ENCODE peak calls at places on chromosomes 4 and X, in nine cellular contexts. Y, B, K, G, R, V, D, Q and A are unnamed samples.
A peak's percentile ranks its signal among the peaks of the same experiment; 100 is the strongest.

GRCh38 chrX:46628406-46629371 is 55.1 kb downstream of the CHST7 start:
- DNase-seq in Y (peak; percentile 62), B (peak; percentile 18), K (peak; percentile 25), G (peak; percentile 80), R (peak; percentile 63), V (peak; percentile 63), D (no peak), Q (no peak), A (no peak)

GRCh38 chrX:49129427-49129826 is 5.9 kb upstream of the GPKOW start:
- DNase-seq in Y (no peak), B (no peak), K (no peak), G (no peak), R (no peak), V (no peak), D (no peak), Q (no peak), A (no peak)

GRCh38 chr4:168881754-168882153 is 128.3 kb downstream of the CBR4 start:
- DNase-seq in Y (no peak), B (no peak), K (no peak), G (no peak), R (no peak), V (no peak), D (no peak), Q (no peak), A (no peak)

GRCh38 chrX:40146471-40147398 is 49.0 kb upstream of the BCOR start:
- DNase-seq in Y (no peak), B (peak; percentile 85), K (no peak), G (no peak), R (no peak), V (no peak), D (peak; percentile 22), Q (peak; percentile 48), A (no peak)

GRCh38 chrX:47264507-47265173 is 31.8 kb downstream of the USP11 start:
- DNase-seq in Y (no peak), B (no peak), K (no peak), G (no peak), R (no peak), V (no peak), D (no peak), Q (no peak), A (no peak)

GRCh38 chr4:59814402-59814801 is 1385.7 kb upstream of the ADGRL3 start:
- DNase-seq in Y (no peak), B (no peak), K (no peak), G (no peak), R (no peak), V (no peak), D (no peak), Q (no peak), A (no peak)

GRCh38 chr4:76866641-76867040 is 31.3 kb downstream of the SOWAHB start:
- DNase-seq in Y (no peak), B (no peak), K (no peak), G (no peak), R (no peak), V (no peak), D (no peak), Q (no peak), A (no peak)

GRCh38 chr4:76752911-76753494 is 144.9 kb downstream of the SOWAHB start:
- DNase-seq in Y (no peak), B (no peak), K (no peak), G (peak; percentile 39), R (no peak), V (no peak), D (no peak), Q (no peak), A (no peak)

GRCh38 chr4:173420324-173420752 is 21.4 kb upstream of the SCRG1 start:
- DNase-seq in Y (no peak), B (no peak), K (no peak), G (no peak), R (no peak), V (no peak), D (no peak), Q (peak; percentile 40), A (no peak)

GRCh38 chr4:120924931-120925330 is 2.4 kb upstream of the PRDM5 start:
- DNase-seq in Y (no peak), B (no peak), K (no peak), G (no peak), R (no peak), V (no peak), D (no peak), Q (no peak), A (no peak)

GRCh38 chr4:120922390-120923200 is at the start of gene PRDM5:
- DNase-seq in Y (peak; percentile 88), B (peak; percentile 94), K (peak; percentile 57), G (peak; percentile 29), R (peak; percentile 20), V (peak; percentile 62), D (peak; percentile 60), Q (peak; percentile 28), A (peak; percentile 29)

GRCh38 chr4:120921456-120922389 is 803 bp downstream of the PRDM5 start:
- DNase-seq in Y (peak; percentile 88), B (peak; percentile 91), K (peak; percentile 80), G (peak; percentile 65), R (peak; percentile 19), V (peak; percentile 79), D (peak; percentile 71), Q (peak; percentile 1), A (peak; percentile 59)

GRCh38 chr4:120920666-120921065 is 1.9 kb downstream of the PRDM5 start:
- DNase-seq in Y (no peak), B (no peak), K (no peak), G (no peak), R (no peak), V (no peak), D (no peak), Q (no peak), A (no peak)

DNA sequence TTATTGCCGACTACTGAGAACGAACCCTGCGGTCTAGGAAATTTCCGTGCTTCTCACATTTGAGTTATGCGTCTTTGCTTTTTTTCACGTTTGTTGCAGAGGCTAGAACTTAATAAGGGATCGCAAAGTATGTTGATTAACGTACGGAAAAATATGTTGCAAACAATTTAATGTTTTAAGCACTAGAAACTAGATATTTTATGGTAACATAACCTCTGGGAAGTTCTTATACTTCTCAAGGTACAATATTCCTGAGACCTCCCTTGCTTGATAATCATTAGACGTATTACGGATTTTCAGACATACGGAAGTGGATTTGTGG is 636 bp upstream of the PRDM5 start:
- DNase-seq in Y (no peak), B (no peak), K (no peak), G (no peak), R (no peak), V (no peak), D (no peak), Q (peak; percentile 35), A (no peak)
- H3K4me3 ChIP-seq in Y (peak overlapping the region; percentile 69), B (no peak overlapping the region), K (peak overlapping the region; percentile 79), G (peak overlapping the region; percentile 78), R (peak overlapping the region; percentile 81), V (peak overlapping the region; percentile 76), D (peak overlapping the region; percentile 66), Q (peak overlapping the region; percentile 72), A (peak overlapping the region; percentile 75)

GRCh38 chrX:151181088-151181487 is 4.7 kb downstream of the GPR50 start:
- DNase-seq in Y (no peak), B (no peak), K (no peak), G (no peak), R (no peak), V (no peak), D (no peak), Q (no peak), A (no peak)

GRCh38 chrX:151178746-151179145 is 2.4 kb downstream of the GPR50 start:
- DNase-seq in Y (no peak), B (peak; percentile 35), K (no peak), G (no peak), R (no peak), V (no peak), D (no peak), Q (no peak), A (no peak)

GRCh38 chrX:151183233-151183632 is 6.8 kb downstream of the GPR50 start:
- DNase-seq in Y (no peak), B (no peak), K (no peak), G (no peak), R (no peak), V (no peak), D (no peak), Q (no peak), A (no peak)

GRCh38 chrX:151177141-151178027 is 1.0 kb downstream of the GPR50 start:
- DNase-seq in Y (no peak), B (peak; percentile 75), K (no peak), G (no peak), R (no peak), V (no peak), D (no peak), Q (no peak), A (no peak)

GRCh38 chrX:151180400-151180799 is 4.0 kb downstream of the GPR50 start:
- DNase-seq in Y (no peak), B (peak; percentile 36), K (no peak), G (no peak), R (no peak), V (no peak), D (no peak), Q (no peak), A (no peak)
- H3K27me3 ChIP-seq in Y (peaks cover 21% of the 10 kb centered on the region), B (peaks cover 18% of the 10 kb centered on the region), K (no peaks in the 10 kb centered on the region), G (no peaks in the 10 kb centered on the region), R (no peaks in the 10 kb centered on the region), V (peaks cover 80% of the 10 kb centered on the region), D (peaks cover 13% of the 10 kb centered on the region), Q (no peaks in the 10 kb centered on the region), A (peaks cover 35% of the 10 kb centered on the region)

GRCh38 chr4:176134670-176135069 is 60.7 kb downstream of the SPATA4 start:
- DNase-seq in Y (no peak), B (no peak), K (no peak), G (no peak), R (no peak), V (no peak), D (no peak), Q (no peak), A (no peak)
- H3K4me3 ChIP-seq in Y (no peak overlapping the region), B (no peak overlapping the region), K (no peak overlapping the region), G (no peak overlapping the region), R (no peak overlapping the region), V (no peak overlapping the region), D (no peak overlapping the region), Q (no peak overlapping the region), A (no peak overlapping the region)

GRCh38 chr4:967113-968104 is 6.0 kb downstream of the DGKQ start:
- DNase-seq in Y (no peak), B (peak; percentile 86), K (no peak), G (no peak), R (no peak), V (no peak), D (no peak), Q (no peak), A (no peak)
- H3K27me3 ChIP-seq in Y (no peaks in the 10 kb centered on the region), B (peaks cover 6% of the 10 kb centered on the region), K (no peaks in the 10 kb centered on the region), G (no peaks in the 10 kb centered on the region), R (no peaks in the 10 kb centered on the region), V (peaks cover 14% of the 10 kb centered on the region), D (no peaks in the 10 kb centered on the region), Q (no peaks in the 10 kb centered on the region), A (no peaks in the 10 kb centered on the region)

GRCh38 chrX:112085149-112085548 is 2.6 kb upstream of the TRPC5 start:
- DNase-seq in Y (no peak), B (no peak), K (no peak), G (no peak), R (no peak), V (no peak), D (no peak), Q (no peak), A (no peak)
- H3K4me3 ChIP-seq in Y (no peak overlapping the region), B (no peak overlapping the region), K (no peak overlapping the region), G (no peak overlapping the region), R (no peak overlapping the region), V (no peak overlapping the region), D (no peak overlapping the region), Q (no peak overlapping the region), A (no peak overlapping the region)

DNA sequence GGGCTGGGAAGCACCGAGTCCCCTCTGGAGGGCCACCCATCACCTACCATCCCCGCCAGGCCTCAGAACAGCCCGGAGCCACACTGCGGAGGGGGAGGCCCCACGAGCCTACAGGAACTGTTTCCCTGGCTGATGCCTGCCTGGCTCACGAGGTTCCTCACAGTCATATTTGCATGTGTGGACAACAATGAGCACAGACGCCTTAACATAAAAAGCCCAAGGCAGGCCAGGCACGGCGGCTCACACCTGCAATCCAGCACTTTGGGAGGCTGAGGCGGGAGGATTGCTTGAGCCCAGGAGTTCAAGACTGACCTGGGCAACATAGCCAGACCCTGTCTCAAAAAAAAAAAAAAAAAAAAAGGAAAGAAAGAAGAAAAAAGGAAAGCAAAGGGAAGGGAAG is 125.9 kb downstream of the FAM53A start:
- DNase-seq in Y (no peak), B (peak; percentile 60), K (no peak), G (no peak), R (no peak), V (no peak), D (no peak), Q (no peak), A (no peak)
- H3K27me3 ChIP-seq in Y (peaks cover 60% of the 10 kb centered on the region), B (no peaks in the 10 kb centered on the region), K (no peaks in the 10 kb centered on the region), G (no peaks in the 10 kb centered on the region), R (no peaks in the 10 kb centered on the region), V (peaks cover 96% of the 10 kb centered on the region), D (peaks cover 14% of the 10 kb centered on the region), Q (no peaks in the 10 kb centered on the region), A (peaks cover 56% of the 10 kb centered on the region)